ENCODE peak calls at places on chromosomes 6 and 20, in ten cellular contexts. L is ovary, R is body of pancreas, V is prostate gland, O is thyroid gland, X is testis, S is heart left ventricle, E is NB4, Y is breast epithelium, Z is stomach. F is an unnamed sample.

GRCh38 chr6:105482227-105482839 is 79.5 kb upstream of the PREP start:
- DNase-seq in E (peak), S (peak), L (peak), O (peak), V (no peak), R (peak), Z (peak), Y (no peak), X (peak), F (no peak)

GRCh38 chr6:158086054-158086705 is 81.9 kb downstream of the SERAC1 start:
- DNase-seq in Z (no peak), X (no peak), R (no peak), E (peak), V (no peak), Y (no peak), O (peak), L (no peak), S (no peak), F (no peak)

GRCh38 chr6:71252960-71253359 is 35.7 kb upstream of the OGFRL1 start:
- DNase-seq in R (no peak), L (no peak), V (no peak), Z (no peak), X (no peak), S (no peak), Y (no peak), O (no peak), E (no peak), F (no peak)

GRCh38 chr6:17200395-17200794 is 80.8 kb upstream of the RBM24 start:
- DNase-seq in E (no peak), Z (no peak), V (no peak), S (no peak), O (no peak), Y (no peak), L (no peak), X (peak), R (no peak), F (no peak)

GRCh38 chr20:50130995-50131394 is 18.0 kb upstream of the UBE2V1 start:
- DNase-seq in S (peak), L (no peak), O (no peak), Z (no peak), Y (no peak), R (no peak), E (no peak), X (peak), V (no peak), F (peak)

GRCh38 chr20:10280016-10280908 is 61.6 kb downstream of the SNAP25 start:
- DNase-seq in Z (no peak), X (no peak), E (no peak), V (no peak), S (no peak), O (no peak), R (no peak), L (no peak), Y (no peak), F (no peak)

GRCh38 chr20:32116079-32116521 is 6.6 kb downstream of the TM9SF4 start:
- DNase-seq in X (no peak), S (no peak), O (no peak), Y (no peak), L (no peak), V (no peak), R (no peak), E (no peak), Z (no peak), F (no peak)

GRCh38 chr6:7904654-7905319 is 5.8 kb downstream of the TXNDC5 start:
- DNase-seq in Z (no peak), L (no peak), Y (no peak), S (no peak), X (no peak), R (no peak), E (no peak), O (no peak), V (no peak), F (no peak)

GRCh38 chr20:63641146-63641791 is 12.0 kb downstream of the STMN3 start:
- DNase-seq in R (peak), L (no peak), V (no peak), S (peak), E (peak), Z (no peak), X (no peak), O (peak), Y (peak), F (no peak)

GRCh38 chr6:111730835-111731234 is 125.2 kb upstream of the TRAF3IP2 start:
- DNase-seq in V (no peak), Z (peak), E (no peak), Y (no peak), S (no peak), O (no peak), R (no peak), X (peak), L (no peak), F (no peak)

GRCh38 chr6:112618796-112619195 is 271.7 kb downstream of the RFPL4B start:
- DNase-seq in Y (no peak), X (peak), Z (no peak), R (no peak), O (peak), S (no peak), V (no peak), E (peak), L (peak), F (no peak)

GRCh38 chr20:21956591-21956990 is 251.1 kb downstream of the PAX1 start:
- DNase-seq in X (no peak), V (no peak), S (no peak), Z (no peak), E (no peak), Y (no peak), R (no peak), O (no peak), L (no peak), F (no peak)

GRCh38 chr20:19757487-19757972 is 528 bp upstream of the RIN2 start:
- DNase-seq in O (peak), V (peak), Y (peak), E (no peak), X (peak), Z (peak), L (peak), R (peak), S (peak), F (peak)

GRCh38 chr6:127192911-127193503 is 73.7 kb upstream of the RNF146 start:
- DNase-seq in L (no peak), V (no peak), Y (no peak), X (no peak), R (no peak), Z (no peak), E (peak), S (no peak), O (no peak), F (no peak)

GRCh38 chr6:79718509-79719247 is 87.5 kb downstream of the SH3BGRL2 start:
- DNase-seq in Z (no peak), V (no peak), S (no peak), R (no peak), Y (no peak), E (no peak), X (no peak), L (no peak), O (no peak), F (no peak)

GRCh38 chr6:73471686-73472290 is 10.3 kb downstream of the MTO1 start:
- DNase-seq in Y (no peak), O (no peak), X (no peak), Z (no peak), R (no peak), L (no peak), E (no peak), V (no peak), S (no peak), F (no peak)

GRCh38 chr20:49323622-49324238 is 45.9 kb upstream of the ZNFX1 start:
- DNase-seq in S (no peak), X (no peak), E (peak), O (peak), R (peak), Z (no peak), Y (no peak), V (peak), L (no peak), F (no peak)

GRCh38 chr6:110270166-110270565 is 88.0 kb downstream of the METTL24 start:
- DNase-seq in L (no peak), O (no peak), E (no peak), X (no peak), Y (no peak), Z (no peak), R (no peak), S (no peak), V (no peak), F (no peak)

GRCh38 chr20:20491110-20491783 is 123.3 kb downstream of the INSM1 start:
- DNase-seq in Y (no peak), L (no peak), Z (no peak), V (no peak), X (no peak), E (no peak), R (no peak), O (no peak), S (no peak), F (no peak)

GRCh38 chr6:139765825-139766285 is 391.4 kb upstream of the CITED2 start:
- DNase-seq in O (no peak), E (peak), X (no peak), S (no peak), Z (no peak), Y (no peak), V (no peak), L (no peak), R (peak), F (no peak)

GRCh38 chr20:37229300-37229699 is 32.3 kb downstream of the GHRH start:
- DNase-seq in R (no peak), X (no peak), E (no peak), Y (no peak), V (no peak), Z (no peak), L (no peak), O (no peak), S (no peak), F (no peak)

GRCh38 chr20:22861231-22861980 is 173.7 kb upstream of the SSTR4 start:
- DNase-seq in Y (no peak), L (no peak), S (no peak), Z (no peak), V (no peak), X (no peak), R (no peak), O (no peak), E (no peak), F (no peak)

GRCh38 chr20:26134606-26135005 is 438.0 kb upstream of the ZNF337 start:
- DNase-seq in O (no peak), Z (no peak), R (no peak), L (no peak), X (no peak), Y (no peak), S (no peak), V (no peak), E (no peak), F (no peak)
- TF ChIP-seq POLR2A in O (no peak), Z (no peak), R (no peak), L (no peak), X (no peak), Y (no peak), S (no peak), V (no peak), E (no peak), F (no peak)

GRCh38 chr6:33288942-33289783 is at the start of the genes PFDN6 and WDR46:
- DNase-seq in V (peak), O (peak), Z (peak), R (peak), E (peak), X (peak), Y (peak), L (peak), S (peak), F (peak)
- TF ChIP-seq POLR2A in V (no peak), O (no peak), Z (no peak), R (no peak), E (peak), X (no peak), Y (no peak), L (peak), S (peak), F (no peak)

GRCh38 chr6:122790740-122791679 is 2.0 kb downstream of the SMPDL3A start:
- DNase-seq in O (peak), X (no peak), S (no peak), L (no peak), V (no peak), R (peak), Y (no peak), E (no peak), Z (no peak), F (no peak)
- TF ChIP-seq POLR2A in O (no peak), X (no peak), S (no peak), L (no peak), V (no peak), R (no peak), Y (no peak), E (no peak), Z (no peak), F (no peak)

GRCh38 chr6:42158631-42159030 is 14.5 kb upstream of the GUCA1A start:
- DNase-seq in S (no peak), O (no peak), E (no peak), Y (no peak), Z (no peak), L (no peak), R (no peak), X (no peak), V (no peak), F (no peak)

GRCh38 chr6:42155293-42155692 is 12.9 kb upstream of the C6orf132 start:
- DNase-seq in Y (no peak), E (no peak), Z (no peak), R (no peak), V (no peak), X (no peak), L (no peak), O (no peak), S (no peak), F (no peak)

GRCh38 chr6:42159431-42160024 is 13.6 kb upstream of the GUCA1A start:
- DNase-seq in Y (no peak), X (no peak), L (no peak), O (peak), E (no peak), V (no peak), Z (peak), R (peak), S (no peak), F (no peak)

GRCh38 chr6:42156638-42157037 is 14.2 kb upstream of the C6orf132 start:
- DNase-seq in R (no peak), L (no peak), X (no peak), Y (no peak), V (no peak), S (no peak), E (no peak), O (no peak), Z (no peak), F (no peak)

GRCh38 chr6:42158011-42158410 is 15.2 kb upstream of the GUCA1A start:
- DNase-seq in V (no peak), Z (no peak), L (no peak), R (no peak), O (no peak), Y (no peak), E (no peak), X (no peak), S (no peak), F (no peak)
- TF ChIP-seq POLR2A in V (no peak), Z (no peak), L (no peak), R (no peak), O (no peak), Y (no peak), E (no peak), X (no peak), S (no peak), F (no peak)

GRCh38 chr6:149031545-149032317 is 284.9 kb downstream of the UST start:
- DNase-seq in R (no peak), Y (peak), O (no peak), L (peak), E (peak), S (no peak), X (no peak), Z (no peak), V (no peak), F (peak)
- TF ChIP-seq POLR2A in R (no peak), Y (no peak), O (no peak), L (no peak), E (no peak), S (no peak), X (no peak), Z (no peak), V (no peak), F (peak)